ENCODE peak calls at places on chromosomes 5 and 9, in nine cellular contexts. One of them, this sample, is unnamed.

GRCh38 chr9:121298689-121299112 is 30.7 kb downstream of the GSN start:
- DNase-seq in Peyer's patch: no peak
- DNase-seq in prostate gland: no peak
- DNase-seq in heart left ventricle: peak; percentile 72
- DNase-seq in A549: no peak
- DNase-seq in upper lobe of left lung: no peak
- DNase-seq in tibial nerve: peak; percentile 32
- DNase-seq in IMR-90: no peak
- DNase-seq in uterus: peak; percentile 81
- DNase-seq in this sample: no peak

GRCh38 chr5:31153523-31153922 is 40.0 kb upstream of the CDH6 start:
- DNase-seq in IMR-90: peak; percentile 67
- DNase-seq in heart left ventricle: no peak
- DNase-seq in A549: no peak
- DNase-seq in uterus: no peak
- DNase-seq in tibial nerve: no peak
- DNase-seq in prostate gland: no peak
- DNase-seq in upper lobe of left lung: no peak
- DNase-seq in Peyer's patch: no peak
- DNase-seq in this sample: no peak

GRCh38 chr9:116933251-116933650 is 246.1 kb downstream of the TRIM32 start:
- DNase-seq in tibial nerve: no peak
- DNase-seq in prostate gland: peak; percentile 33
- DNase-seq in uterus: no peak
- DNase-seq in A549: no peak
- DNase-seq in IMR-90: no peak
- DNase-seq in heart left ventricle: no peak
- DNase-seq in Peyer's patch: no peak
- DNase-seq in upper lobe of left lung: no peak
- DNase-seq in this sample: no peak

GRCh38 chr5:816176-816575 is 31.6 kb upstream of the ZDHHC11B start:
- DNase-seq in upper lobe of left lung: peak; percentile 59
- DNase-seq in heart left ventricle: no peak
- DNase-seq in IMR-90: no peak
- DNase-seq in prostate gland: no peak
- DNase-seq in uterus: no peak
- DNase-seq in Peyer's patch: no peak
- DNase-seq in A549: no peak
- DNase-seq in tibial nerve: no peak
- DNase-seq in this sample: no peak

GRCh38 chr5:58184910-58185309 is 275.0 kb downstream of the PLK2 start:
- DNase-seq in heart left ventricle: no peak
- DNase-seq in Peyer's patch: no peak
- DNase-seq in tibial nerve: no peak
- DNase-seq in A549: no peak
- DNase-seq in IMR-90: peak; percentile 50
- DNase-seq in uterus: no peak
- DNase-seq in upper lobe of left lung: no peak
- DNase-seq in prostate gland: no peak
- DNase-seq in this sample: no peak

GRCh38 chr9:103242486-103242885 is 247.4 kb downstream of the CYLC2 start:
- DNase-seq in A549: no peak
- DNase-seq in upper lobe of left lung: no peak
- DNase-seq in prostate gland: no peak
- DNase-seq in IMR-90: no peak
- DNase-seq in heart left ventricle: no peak
- DNase-seq in uterus: no peak
- DNase-seq in Peyer's patch: no peak
- DNase-seq in tibial nerve: no peak
- DNase-seq in this sample: no peak

GRCh38 chr9:94443039-94443722 is 111.7 kb upstream of the PCAT7 start:
- DNase-seq in heart left ventricle: no peak
- DNase-seq in uterus: no peak
- DNase-seq in prostate gland: no peak
- DNase-seq in upper lobe of left lung: no peak
- DNase-seq in IMR-90: no peak
- DNase-seq in Peyer's patch: no peak
- DNase-seq in tibial nerve: no peak
- DNase-seq in A549: no peak
- DNase-seq in this sample: no peak

GRCh38 chr9:38228331-38229122 is 159.5 kb upstream of the SHB start:
- DNase-seq in A549: no peak
- DNase-seq in IMR-90: no peak
- DNase-seq in tibial nerve: no peak
- DNase-seq in heart left ventricle: no peak
- DNase-seq in prostate gland: no peak
- DNase-seq in upper lobe of left lung: no peak
- DNase-seq in uterus: no peak
- DNase-seq in Peyer's patch: no peak
- DNase-seq in this sample: no peak

GRCh38 chr9:113675475-113675941 is 200.6 kb upstream of the ZNF618 start:
- DNase-seq in IMR-90: peak; percentile 100
- DNase-seq in heart left ventricle: peak; percentile 67
- DNase-seq in tibial nerve: peak; percentile 23
- DNase-seq in upper lobe of left lung: no peak
- DNase-seq in uterus: peak; percentile 52
- DNase-seq in A549: no peak
- DNase-seq in prostate gland: no peak
- DNase-seq in Peyer's patch: no peak
- DNase-seq in this sample: no peak

GRCh38 chr9:128201441-128202369 is 1.5 kb upstream of the DNM1 start:
- DNase-seq in heart left ventricle: no peak
- DNase-seq in IMR-90: peak; percentile 71
- DNase-seq in A549: no peak
- DNase-seq in upper lobe of left lung: no peak
- DNase-seq in uterus: no peak
- DNase-seq in tibial nerve: no peak
- DNase-seq in Peyer's patch: no peak
- DNase-seq in prostate gland: no peak
- DNase-seq in this sample: no peak

GRCh38 chr9:137666505-137666809 is 47.7 kb downstream of the EHMT1 start:
- DNase-seq in uterus: no peak
- DNase-seq in A549: no peak
- DNase-seq in Peyer's patch: no peak
- DNase-seq in prostate gland: no peak
- DNase-seq in heart left ventricle: no peak
- DNase-seq in IMR-90: no peak
- DNase-seq in tibial nerve: no peak
- DNase-seq in upper lobe of left lung: peak; percentile 61
- DNase-seq in this sample: peak; percentile 43

GRCh38 chr9:131578778-131579504 is 33.6 kb downstream of the PRRT1B start:
- DNase-seq in upper lobe of left lung: peak; percentile 70
- DNase-seq in tibial nerve: no peak
- DNase-seq in Peyer's patch: no peak
- DNase-seq in A549: no peak
- DNase-seq in heart left ventricle: peak; percentile 18
- DNase-seq in prostate gland: no peak
- DNase-seq in IMR-90: no peak
- DNase-seq in uterus: no peak
- DNase-seq in this sample: peak; percentile 89

GRCh38 chr5:83430130-83431010 is 41.2 kb upstream of the VCAN start:
- DNase-seq in upper lobe of left lung: no peak
- DNase-seq in uterus: peak; percentile 23
- DNase-seq in IMR-90: peak; percentile 69
- DNase-seq in Peyer's patch: no peak
- DNase-seq in A549: peak; percentile 14
- DNase-seq in heart left ventricle: peak; percentile 47
- DNase-seq in prostate gland: peak; percentile 29
- DNase-seq in tibial nerve: peak; percentile 30
- DNase-seq in this sample: peak; percentile 58

GRCh38 chr5:93603711-93604118 is 20.7 kb downstream of the NR2F1 start:
- DNase-seq in Peyer's patch: no peak
- DNase-seq in A549: no peak
- DNase-seq in tibial nerve: no peak
- DNase-seq in heart left ventricle: no peak
- DNase-seq in prostate gland: no peak
- DNase-seq in upper lobe of left lung: no peak
- DNase-seq in uterus: no peak
- DNase-seq in IMR-90: no peak
- DNase-seq in this sample: no peak

GRCh38 chr9:133933426-133934026 is 58.6 kb downstream of the VAV2 start:
- DNase-seq in prostate gland: no peak
- DNase-seq in heart left ventricle: no peak
- DNase-seq in uterus: no peak
- DNase-seq in Peyer's patch: no peak
- DNase-seq in A549: no peak
- DNase-seq in upper lobe of left lung: no peak
- DNase-seq in IMR-90: no peak
- DNase-seq in tibial nerve: no peak
- DNase-seq in this sample: no peak

GRCh38 chr5:81235287-81236072 is 2.4 kb downstream of the CKMT2 start:
- DNase-seq in uterus: peak; percentile 46
- DNase-seq in upper lobe of left lung: no peak
- DNase-seq in prostate gland: no peak
- DNase-seq in heart left ventricle: peak; percentile 68
- DNase-seq in IMR-90: no peak
- DNase-seq in tibial nerve: no peak
- DNase-seq in Peyer's patch: no peak
- DNase-seq in A549: no peak
- DNase-seq in this sample: no peak

GRCh38 chr5:17890501-17890900 is 256.2 kb downstream of the TAF11L14 start:
- DNase-seq in upper lobe of left lung: no peak
- DNase-seq in tibial nerve: no peak
- DNase-seq in Peyer's patch: no peak
- DNase-seq in uterus: no peak
- DNase-seq in prostate gland: no peak
- DNase-seq in heart left ventricle: no peak
- DNase-seq in IMR-90: no peak
- DNase-seq in A549: no peak
- DNase-seq in this sample: no peak

GRCh38 chr9:131701789-131702337 is 38.0 kb downstream of the RAPGEF1 start:
- DNase-seq in A549: no peak
- DNase-seq in heart left ventricle: no peak
- DNase-seq in Peyer's patch: no peak
- DNase-seq in uterus: no peak
- DNase-seq in upper lobe of left lung: no peak
- DNase-seq in tibial nerve: no peak
- DNase-seq in prostate gland: no peak
- DNase-seq in IMR-90: peak; percentile 49
- DNase-seq in this sample: no peak

GRCh38 chr5:69271376-69271775 is 36.7 kb downstream of the CDK7 start:
- DNase-seq in heart left ventricle: no peak
- DNase-seq in IMR-90: peak; percentile 60
- DNase-seq in prostate gland: no peak
- DNase-seq in upper lobe of left lung: no peak
- DNase-seq in Peyer's patch: no peak
- DNase-seq in A549: no peak
- DNase-seq in uterus: no peak
- DNase-seq in tibial nerve: no peak
- DNase-seq in this sample: no peak
- H3K4me1 ChIP-seq in heart left ventricle: no peaks in the 10 kb centered on the region
- H3K4me1 ChIP-seq in IMR-90: no peaks in the 10 kb centered on the region
- H3K4me1 ChIP-seq in prostate gland: no peaks in the 10 kb centered on the region
- H3K4me1 ChIP-seq in upper lobe of left lung: no peaks in the 10 kb centered on the region
- H3K4me1 ChIP-seq in Peyer's patch: no peaks in the 10 kb centered on the region
- H3K4me1 ChIP-seq in A549: peaks cover 30% of the 10 kb centered on the region
- H3K4me1 ChIP-seq in uterus: no peaks in the 10 kb centered on the region
- H3K4me1 ChIP-seq in tibial nerve: no peaks in the 10 kb centered on the region
- H3K4me1 ChIP-seq in this sample: no peaks in the 10 kb centered on the region

DNA sequence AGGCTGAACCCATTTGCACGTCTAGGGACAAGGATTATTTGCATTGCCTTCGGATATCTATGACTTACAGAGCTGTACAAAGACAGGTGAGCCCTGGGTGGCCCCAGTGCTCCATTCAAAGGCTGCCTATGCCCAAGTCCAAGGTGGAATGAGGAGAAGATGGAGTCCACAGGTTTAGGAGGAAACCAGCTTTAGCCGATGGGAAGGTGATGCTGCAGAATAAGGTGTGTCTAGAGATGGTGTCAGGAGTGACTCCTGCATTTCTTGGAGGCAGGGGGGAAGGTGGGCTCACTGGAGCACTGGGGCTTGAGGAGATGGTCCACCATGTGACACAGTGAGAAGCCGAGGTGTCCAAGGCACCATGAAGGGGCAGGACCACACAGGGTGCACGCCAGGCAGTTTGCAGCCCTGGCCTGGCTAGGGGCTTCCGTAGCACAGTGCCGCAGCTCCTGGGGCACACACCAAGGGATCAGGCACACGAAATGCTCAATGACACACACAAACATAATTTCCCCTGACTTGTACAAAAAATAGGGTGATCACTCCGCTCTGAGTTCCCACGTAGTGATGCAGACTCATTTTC is 32.1 kb downstream of the SEMA4D start:
- DNase-seq in upper lobe of left lung: no peak
- DNase-seq in Peyer's patch: peak; percentile 16
- DNase-seq in tibial nerve: no peak
- DNase-seq in IMR-90: no peak
- DNase-seq in A549: no peak
- DNase-seq in uterus: no peak
- DNase-seq in heart left ventricle: no peak
- DNase-seq in prostate gland: no peak
- DNase-seq in this sample: no peak
- TF ChIP-seq POLR2A in upper lobe of left lung: no peak
- TF ChIP-seq POLR2A in Peyer's patch: no peak
- TF ChIP-seq POLR2A in tibial nerve: no peak
- TF ChIP-seq POLR2A in IMR-90: no peak
- TF ChIP-seq POLR2A in A549: no peak
- TF ChIP-seq POLR2A in uterus: no peak
- TF ChIP-seq POLR2A in heart left ventricle: no peak
- TF ChIP-seq POLR2A in prostate gland: no peak
- TF ChIP-seq POLR2A in this sample: no peak

GRCh38 chr5:78604693-78605092 is 43.9 kb downstream of the LHFPL2 start:
- DNase-seq in Peyer's patch: no peak
- DNase-seq in IMR-90: no peak
- DNase-seq in heart left ventricle: no peak
- DNase-seq in prostate gland: no peak
- DNase-seq in A549: no peak
- DNase-seq in upper lobe of left lung: no peak
- DNase-seq in uterus: no peak
- DNase-seq in tibial nerve: no peak
- DNase-seq in this sample: no peak
- H3K4me1 ChIP-seq in Peyer's patch: no peaks in the 10 kb centered on the region
- H3K4me1 ChIP-seq in IMR-90: peaks cover 14% of the 10 kb centered on the region
- H3K4me1 ChIP-seq in heart left ventricle: peaks cover 21% of the 10 kb centered on the region
- H3K4me1 ChIP-seq in prostate gland: no peaks in the 10 kb centered on the region
- H3K4me1 ChIP-seq in A549: peaks cover 92% of the 10 kb centered on the region
- H3K4me1 ChIP-seq in upper lobe of left lung: no peaks in the 10 kb centered on the region
- H3K4me1 ChIP-seq in uterus: no peaks in the 10 kb centered on the region
- H3K4me1 ChIP-seq in tibial nerve: peaks cover 8% of the 10 kb centered on the region
- H3K4me1 ChIP-seq in this sample: no peaks in the 10 kb centered on the region

DNA sequence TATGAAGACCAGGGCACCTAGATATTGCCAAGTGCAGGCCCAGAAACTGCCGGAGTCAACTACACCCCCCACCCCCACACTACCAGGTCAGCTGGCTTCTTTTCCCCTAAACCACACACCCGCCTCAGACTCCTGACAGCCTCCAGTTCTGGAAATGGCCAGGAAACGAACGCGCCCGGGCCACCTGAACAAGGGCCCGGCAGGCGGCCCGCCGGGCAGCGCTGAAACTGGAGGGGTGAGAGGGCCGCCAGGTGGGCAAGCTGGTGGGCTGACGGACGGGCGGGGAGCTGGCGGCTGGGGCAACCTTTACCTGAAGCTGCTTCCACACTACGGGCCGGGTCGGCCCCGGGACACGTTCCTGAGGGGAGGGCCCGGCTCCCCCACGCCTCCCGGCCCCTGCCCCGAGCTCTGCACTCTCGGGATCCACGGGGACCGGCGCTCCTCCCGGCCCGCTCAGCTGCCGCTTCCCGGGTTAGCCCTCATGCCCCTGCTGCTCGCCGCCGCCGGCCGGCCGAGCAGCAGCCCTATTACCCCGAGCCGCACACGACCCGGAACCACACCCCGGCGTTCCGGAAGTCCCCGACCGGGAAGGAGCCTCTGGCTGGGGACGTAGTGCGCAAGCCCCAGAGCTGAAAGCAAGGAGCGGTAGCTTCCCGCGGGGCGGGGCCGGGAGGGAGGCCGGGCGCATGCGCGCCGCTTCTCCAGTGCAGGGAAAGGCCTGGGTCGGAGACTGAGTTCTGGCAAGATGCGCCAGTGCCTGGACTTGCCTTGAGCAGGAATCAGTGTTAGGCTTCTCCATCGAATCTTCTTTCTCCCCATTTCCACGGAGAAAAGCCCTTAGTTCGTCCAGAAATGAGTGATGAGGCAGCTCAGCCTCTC is at the start of gene MAPKAP1:
- DNase-seq in prostate gland: peak; percentile 93
- DNase-seq in Peyer's patch: peak; percentile 96
- DNase-seq in uterus: peak; percentile 96
- DNase-seq in tibial nerve: peak; percentile 88
- DNase-seq in upper lobe of left lung: peak; percentile 100
- DNase-seq in IMR-90: peak; percentile 95
- DNase-seq in A549: peak; percentile 93
- DNase-seq in heart left ventricle: peak; percentile 97
- DNase-seq in this sample: peak; percentile 97
- TF ChIP-seq POLR2A in prostate gland: peak; percentile 58
- TF ChIP-seq POLR2A in Peyer's patch: peak; percentile 68
- TF ChIP-seq POLR2A in uterus: peak; percentile 36
- TF ChIP-seq POLR2A in tibial nerve: peak; percentile 59
- TF ChIP-seq POLR2A in upper lobe of left lung: peak; percentile 87
- TF ChIP-seq POLR2A in IMR-90: peak; percentile 84
- TF ChIP-seq POLR2A in A549: peak; percentile 78
- TF ChIP-seq POLR2A in heart left ventricle: peak; percentile 89
- TF ChIP-seq POLR2A in this sample: peak; percentile 82

This sample was measured in right lobe of liver.